ENCODE peak calls at places on chromosomes 7 and 10, in nine cellular contexts. F is activated naive CD4-positive, alpha-beta T cell; Z is ureter; Y is CD8-positive, alpha-beta memory T cell; P is prostate gland; R is EL; D is SW480; I is activated T-cell treated with anti-CD3 and anti-CD28 coated beads, Interleukin-2, amount 50 U/mL, for 1 hour; B is AG09319. E is an unnamed sample.

GRCh38 chr7:106190589-106191330 is 78.6 kb upstream of the SYPL1 start:
- DNase-seq in F (no peak), Z (no peak), Y (no peak), P (no peak), R (no peak), D (no peak), I (no peak), B (no peak), E (no peak)

GRCh38 chr10:102408728-102409603 is 9.6 kb downstream of the PSD start:
- DNase-seq in F (peak; percentile 61), Z (no peak), Y (peak; percentile 77), P (no peak), R (no peak), D (peak; percentile 25), I (peak; percentile 78), B (no peak), E (no peak)

GRCh38 chr10:35079763-35080162 is 10.4 kb downstream of the CUL2 start:
- DNase-seq in F (no peak), Z (no peak), Y (no peak), P (no peak), R (peak; percentile 86), D (no peak), I (no peak), B (peak; percentile 29), E (no peak)

GRCh38 chr7:27576360-27576944 is 86.2 kb downstream of the HIBADH start:
- DNase-seq in F (no peak), Z (no peak), Y (no peak), P (peak; percentile 47), R (peak; percentile 55), D (peak; percentile 59), I (no peak), B (no peak), E (no peak)

GRCh38 chr10:22503315-22504090 is 158.2 kb downstream of the SPAG6 start:
- DNase-seq in F (no peak), Z (no peak), Y (no peak), P (no peak), R (peak; percentile 15), D (peak; percentile 66), I (no peak), B (no peak), E (no peak)

GRCh38 chr7:36119005-36119711 is 33.9 kb upstream of the EEPD1 start:
- DNase-seq in F (no peak), Z (peak; percentile 64), Y (no peak), P (peak; percentile 58), R (peak; percentile 95), D (no peak), I (no peak), B (peak; percentile 91), E (no peak)

GRCh38 chr10:59687657-59688056 is 22.0 kb downstream of the SLC16A9 start:
- DNase-seq in F (no peak), Z (no peak), Y (no peak), P (no peak), R (no peak), D (no peak), I (no peak), B (no peak), E (no peak)

GRCh38 chr10:25363638-25364037 is 188.8 kb downstream of the GPR158 start:
- DNase-seq in F (no peak), Z (no peak), Y (no peak), P (no peak), R (no peak), D (no peak), I (no peak), B (no peak), E (no peak)

GRCh38 chr7:15725036-15725435 is 38.6 kb upstream of the MEOX2 start:
- DNase-seq in F (no peak), Z (no peak), Y (no peak), P (no peak), R (no peak), D (no peak), I (no peak), B (no peak), E (no peak)

GRCh38 chr10:118448744-118449143 is 106.6 kb upstream of the FAM204A start:
- DNase-seq in F (no peak), Z (no peak), Y (no peak), P (no peak), R (no peak), D (no peak), I (no peak), B (no peak), E (no peak)

GRCh38 chr7:73429622-73430505 is 3.7 kb upstream of the FZD9 start:
- DNase-seq in F (no peak), Z (no peak), Y (no peak), P (no peak), R (no peak), D (peak; percentile 30), I (no peak), B (no peak), E (no peak)

GRCh38 chr7:22814261-22815208 is 8.1 kb downstream of the TOMM7 start:
- DNase-seq in F (no peak), Z (no peak), Y (no peak), P (no peak), R (peak; percentile 59), D (peak; percentile 68), I (no peak), B (no peak), E (no peak)

GRCh38 chr10:82811621-82812020 is 936.6 kb downstream of the NRG3 start:
- DNase-seq in F (no peak), Z (no peak), Y (no peak), P (no peak), R (peak; percentile 11), D (no peak), I (no peak), B (no peak), E (no peak)

GRCh38 chr7:1662101-1662500 is 8.0 kb upstream of the ELFN1 start:
- DNase-seq in F (no peak), Z (no peak), Y (peak; percentile 33), P (no peak), R (no peak), D (no peak), I (no peak), B (no peak), E (peak; percentile 26)

GRCh38 chr7:44489955-44490350 is 505 bp downstream of the NUDCD3 start:
- DNase-seq in F (peak; percentile 47), Z (peak; percentile 47), Y (peak; percentile 62), P (peak; percentile 21), R (no peak), D (peak; percentile 53), I (no peak), B (no peak), E (no peak)

GRCh38 chr10:121598261-121599249 is at the start of gene FGFR2:
- DNase-seq in F (no peak), Z (peak; percentile 88), Y (peak; percentile 51), P (peak; percentile 87), R (peak; percentile 16), D (peak; percentile 75), I (no peak), B (no peak), E (peak; percentile 86)

GRCh38 chr10:24453404-24453830 is 244.5 kb downstream of the KIAA1217 start:
- DNase-seq in F (no peak), Z (no peak), Y (no peak), P (no peak), R (no peak), D (no peak), I (no peak), B (no peak), E (no peak)